ENCODE peak calls at places on chromosomes 6 and 20, in ten cellular contexts. One of them, this sample, is unnamed.

GRCh38 chr6:144104488-144104887 is 9.1 kb upstream of the SF3B5 start:
- DNase-seq in NCI-H1105: no peak
- DNase-seq in nephron progenitor cell: no peak
- DNase-seq in GM12878: no peak
- DNase-seq in H1: no peak
- DNase-seq in ACHN: no peak
- DNase-seq in nucleus accumbens: no peak
- DNase-seq in effector CD4-positive, alpha-beta T cell: no peak
- DNase-seq in pancreas: no peak
- DNase-seq in T-cell: no peak
- DNase-seq in this sample: no peak

GRCh38 chr20:32972181-32973076 is 31.8 kb downstream of the SUN5 start:
- DNase-seq in effector CD4-positive, alpha-beta T cell: peak
- DNase-seq in nucleus accumbens: no peak
- DNase-seq in T-cell: peak
- DNase-seq in pancreas: no peak
- DNase-seq in GM12878: peak
- DNase-seq in H1: peak
- DNase-seq in ACHN: no peak
- DNase-seq in NCI-H1105: no peak
- DNase-seq in nephron progenitor cell: no peak
- DNase-seq in this sample: no peak

GRCh38 chr6:34917626-34918285 is 28.7 kb downstream of the ANKS1A start:
- DNase-seq in pancreas: no peak
- DNase-seq in GM12878: no peak
- DNase-seq in nucleus accumbens: no peak
- DNase-seq in effector CD4-positive, alpha-beta T cell: no peak
- DNase-seq in H1: no peak
- DNase-seq in nephron progenitor cell: no peak
- DNase-seq in ACHN: no peak
- DNase-seq in T-cell: no peak
- DNase-seq in NCI-H1105: no peak
- DNase-seq in this sample: no peak

GRCh38 chr20:24337551-24337950 is 131.9 kb upstream of the SYNDIG1 start:
- DNase-seq in H1: no peak
- DNase-seq in T-cell: no peak
- DNase-seq in NCI-H1105: no peak
- DNase-seq in nephron progenitor cell: no peak
- DNase-seq in pancreas: no peak
- DNase-seq in GM12878: no peak
- DNase-seq in nucleus accumbens: no peak
- DNase-seq in ACHN: no peak
- DNase-seq in effector CD4-positive, alpha-beta T cell: no peak
- DNase-seq in this sample: no peak

GRCh38 chr6:113825776-113826175 is 31.4 kb upstream of the MARCKS start:
- DNase-seq in pancreas: peak
- DNase-seq in effector CD4-positive, alpha-beta T cell: no peak
- DNase-seq in H1: no peak
- DNase-seq in ACHN: no peak
- DNase-seq in nephron progenitor cell: no peak
- DNase-seq in T-cell: no peak
- DNase-seq in nucleus accumbens: peak
- DNase-seq in NCI-H1105: peak
- DNase-seq in GM12878: no peak
- DNase-seq in this sample: no peak

GRCh38 chr6:72390548-72390947 is 231.3 kb upstream of the KCNQ5 start:
- DNase-seq in pancreas: no peak
- DNase-seq in T-cell: no peak
- DNase-seq in GM12878: no peak
- DNase-seq in effector CD4-positive, alpha-beta T cell: no peak
- DNase-seq in ACHN: no peak
- DNase-seq in NCI-H1105: no peak
- DNase-seq in H1: no peak
- DNase-seq in nephron progenitor cell: no peak
- DNase-seq in nucleus accumbens: no peak
- DNase-seq in this sample: no peak

GRCh38 chr20:19858972-19859371 is 100.9 kb downstream of the RIN2 start:
- DNase-seq in NCI-H1105: no peak
- DNase-seq in nucleus accumbens: no peak
- DNase-seq in H1: no peak
- DNase-seq in T-cell: no peak
- DNase-seq in pancreas: no peak
- DNase-seq in effector CD4-positive, alpha-beta T cell: no peak
- DNase-seq in nephron progenitor cell: no peak
- DNase-seq in GM12878: no peak
- DNase-seq in ACHN: no peak
- DNase-seq in this sample: no peak

GRCh38 chr20:44979090-44979621 is 12.8 kb downstream of the STK4 start:
- DNase-seq in NCI-H1105: no peak
- DNase-seq in nucleus accumbens: no peak
- DNase-seq in H1: no peak
- DNase-seq in T-cell: no peak
- DNase-seq in nephron progenitor cell: no peak
- DNase-seq in effector CD4-positive, alpha-beta T cell: peak
- DNase-seq in pancreas: no peak
- DNase-seq in GM12878: peak
- DNase-seq in ACHN: no peak
- DNase-seq in this sample: no peak

GRCh38 chr20:60851826-60852704 is 400.0 kb upstream of the CDH4 start:
- DNase-seq in effector CD4-positive, alpha-beta T cell: no peak
- DNase-seq in T-cell: no peak
- DNase-seq in NCI-H1105: peak
- DNase-seq in ACHN: peak
- DNase-seq in nephron progenitor cell: peak
- DNase-seq in H1: peak
- DNase-seq in nucleus accumbens: peak
- DNase-seq in GM12878: no peak
- DNase-seq in pancreas: peak
- DNase-seq in this sample: no peak

GRCh38 chr6:149064026-149065017 is 253.2 kb upstream of the TAB2 start:
- DNase-seq in effector CD4-positive, alpha-beta T cell: no peak
- DNase-seq in nephron progenitor cell: no peak
- DNase-seq in T-cell: no peak
- DNase-seq in pancreas: no peak
- DNase-seq in H1: no peak
- DNase-seq in NCI-H1105: no peak
- DNase-seq in nucleus accumbens: no peak
- DNase-seq in ACHN: no peak
- DNase-seq in GM12878: no peak
- DNase-seq in this sample: no peak

GRCh38 chr20:40769677-40770285 is 80.7 kb upstream of the MAFB start:
- DNase-seq in pancreas: no peak
- DNase-seq in H1: peak
- DNase-seq in effector CD4-positive, alpha-beta T cell: no peak
- DNase-seq in GM12878: no peak
- DNase-seq in nephron progenitor cell: no peak
- DNase-seq in ACHN: no peak
- DNase-seq in T-cell: no peak
- DNase-seq in nucleus accumbens: no peak
- DNase-seq in NCI-H1105: no peak
- DNase-seq in this sample: no peak

GRCh38 chr20:31602430-31602778 is 2.7 kb upstream of the ID1 start:
- DNase-seq in NCI-H1105: no peak
- DNase-seq in GM12878: no peak
- DNase-seq in nephron progenitor cell: no peak
- DNase-seq in H1: no peak
- DNase-seq in pancreas: no peak
- DNase-seq in effector CD4-positive, alpha-beta T cell: no peak
- DNase-seq in nucleus accumbens: no peak
- DNase-seq in T-cell: no peak
- DNase-seq in ACHN: no peak
- DNase-seq in this sample: no peak

GRCh38 chr6:130132286-130132701 is 90.5 kb downstream of the SAMD3 start:
- DNase-seq in pancreas: no peak
- DNase-seq in T-cell: peak
- DNase-seq in nucleus accumbens: no peak
- DNase-seq in GM12878: no peak
- DNase-seq in ACHN: no peak
- DNase-seq in H1: no peak
- DNase-seq in effector CD4-positive, alpha-beta T cell: peak
- DNase-seq in NCI-H1105: no peak
- DNase-seq in nephron progenitor cell: no peak
- DNase-seq in this sample: no peak

GRCh38 chr20:35319206-35320197 is 27.3 kb upstream of the FAM83C start:
- DNase-seq in nucleus accumbens: no peak
- DNase-seq in H1: no peak
- DNase-seq in nephron progenitor cell: no peak
- DNase-seq in effector CD4-positive, alpha-beta T cell: no peak
- DNase-seq in ACHN: peak
- DNase-seq in NCI-H1105: no peak
- DNase-seq in GM12878: no peak
- DNase-seq in pancreas: no peak
- DNase-seq in T-cell: no peak
- DNase-seq in this sample: no peak

GRCh38 chr6:30234361-30234760 is 21.2 kb upstream of the TRIM26 start:
- DNase-seq in nephron progenitor cell: no peak
- DNase-seq in T-cell: no peak
- DNase-seq in H1: no peak
- DNase-seq in ACHN: no peak
- DNase-seq in pancreas: no peak
- DNase-seq in effector CD4-positive, alpha-beta T cell: no peak
- DNase-seq in nucleus accumbens: no peak
- DNase-seq in GM12878: no peak
- DNase-seq in NCI-H1105: no peak
- DNase-seq in this sample: no peak

GRCh38 chr6:68726992-68727391 is 91.9 kb downstream of the ADGRB3 start:
- DNase-seq in H1: no peak
- DNase-seq in T-cell: no peak
- DNase-seq in nucleus accumbens: no peak
- DNase-seq in NCI-H1105: no peak
- DNase-seq in ACHN: no peak
- DNase-seq in effector CD4-positive, alpha-beta T cell: no peak
- DNase-seq in nephron progenitor cell: no peak
- DNase-seq in pancreas: no peak
- DNase-seq in GM12878: no peak
- DNase-seq in this sample: no peak

GRCh38 chr6:16819752-16820151 is 58.5 kb upstream of the ATXN1 start:
- DNase-seq in nephron progenitor cell: no peak
- DNase-seq in NCI-H1105: no peak
- DNase-seq in nucleus accumbens: no peak
- DNase-seq in GM12878: no peak
- DNase-seq in pancreas: no peak
- DNase-seq in ACHN: peak
- DNase-seq in effector CD4-positive, alpha-beta T cell: no peak
- DNase-seq in T-cell: no peak
- DNase-seq in H1: no peak
- DNase-seq in this sample: no peak

GRCh38 chr20:4573564-4574355 is 147.9 kb upstream of the PRND start:
- DNase-seq in effector CD4-positive, alpha-beta T cell: no peak
- DNase-seq in nucleus accumbens: no peak
- DNase-seq in ACHN: peak
- DNase-seq in NCI-H1105: no peak
- DNase-seq in H1: no peak
- DNase-seq in pancreas: no peak
- DNase-seq in GM12878: no peak
- DNase-seq in nephron progenitor cell: no peak
- DNase-seq in T-cell: no peak
- DNase-seq in this sample: peak

GRCh38 chr6:77231438-77232305 is 231.6 kb downstream of the HTR1B start:
- DNase-seq in GM12878: no peak
- DNase-seq in T-cell: no peak
- DNase-seq in ACHN: no peak
- DNase-seq in nucleus accumbens: no peak
- DNase-seq in pancreas: no peak
- DNase-seq in NCI-H1105: no peak
- DNase-seq in nephron progenitor cell: no peak
- DNase-seq in effector CD4-positive, alpha-beta T cell: no peak
- DNase-seq in H1: no peak
- DNase-seq in this sample: no peak

GRCh38 chr6:34074064-34074739 is 71.7 kb downstream of the GRM4 start:
- DNase-seq in ACHN: no peak
- DNase-seq in GM12878: no peak
- DNase-seq in effector CD4-positive, alpha-beta T cell: no peak
- DNase-seq in T-cell: no peak
- DNase-seq in nucleus accumbens: no peak
- DNase-seq in H1: no peak
- DNase-seq in pancreas: no peak
- DNase-seq in nephron progenitor cell: no peak
- DNase-seq in NCI-H1105: no peak
- DNase-seq in this sample: no peak

GRCh38 chr6:96235927-96236326 is 220.2 kb downstream of the FUT9 start:
- DNase-seq in nephron progenitor cell: no peak
- DNase-seq in pancreas: no peak
- DNase-seq in NCI-H1105: no peak
- DNase-seq in H1: no peak
- DNase-seq in nucleus accumbens: no peak
- DNase-seq in T-cell: no peak
- DNase-seq in effector CD4-positive, alpha-beta T cell: no peak
- DNase-seq in GM12878: no peak
- DNase-seq in ACHN: peak
- DNase-seq in this sample: no peak

GRCh38 chr6:67735623-67736022 is 899.5 kb upstream of the ADGRB3 start:
- DNase-seq in T-cell: no peak
- DNase-seq in effector CD4-positive, alpha-beta T cell: no peak
- DNase-seq in H1: no peak
- DNase-seq in NCI-H1105: no peak
- DNase-seq in GM12878: no peak
- DNase-seq in ACHN: no peak
- DNase-seq in nucleus accumbens: no peak
- DNase-seq in pancreas: no peak
- DNase-seq in nephron progenitor cell: no peak
- DNase-seq in this sample: no peak

GRCh38 chr20:40493071-40493470 is 196.0 kb downstream of the MAFB start:
- DNase-seq in effector CD4-positive, alpha-beta T cell: no peak
- DNase-seq in GM12878: no peak
- DNase-seq in pancreas: no peak
- DNase-seq in T-cell: no peak
- DNase-seq in nephron progenitor cell: no peak
- DNase-seq in ACHN: no peak
- DNase-seq in H1: no peak
- DNase-seq in NCI-H1105: peak
- DNase-seq in nucleus accumbens: no peak
- DNase-seq in this sample: no peak

GRCh38 chr20:35340436-35340835 is 48.2 kb upstream of the FAM83C start:
- DNase-seq in nephron progenitor cell: no peak
- DNase-seq in pancreas: no peak
- DNase-seq in T-cell: no peak
- DNase-seq in effector CD4-positive, alpha-beta T cell: no peak
- DNase-seq in GM12878: no peak
- DNase-seq in NCI-H1105: no peak
- DNase-seq in nucleus accumbens: no peak
- DNase-seq in ACHN: no peak
- DNase-seq in H1: no peak
- DNase-seq in this sample: no peak

This sample was measured in NCI-H460.